ENCODE peak calls at places on chromosomes 13 and 19, in ten cellular contexts. One of them, this sample, is unnamed.

GRCh38 chr13:107842562-107843180 is 372.7 kb downstream of the LIG4 start:
- DNase-seq in choroid plexus epithelial cell: peak
- DNase-seq in astrocyte of the cerebellum: no peak
- DNase-seq in breast epithelium: no peak
- DNase-seq in type B pancreatic cell: no peak
- DNase-seq in CD8-positive, alpha-beta T cell: no peak
- DNase-seq in testis: no peak
- DNase-seq in AG04450: no peak
- DNase-seq in Calu3: no peak
- DNase-seq in cardiac muscle cell: no peak
- DNase-seq in this sample: no peak

GRCh38 chr19:7947939-7948338 is 4.5 kb upstream of the TIMM44 start:
- DNase-seq in choroid plexus epithelial cell: peak
- DNase-seq in astrocyte of the cerebellum: no peak
- DNase-seq in breast epithelium: no peak
- DNase-seq in type B pancreatic cell: no peak
- DNase-seq in CD8-positive, alpha-beta T cell: no peak
- DNase-seq in testis: no peak
- DNase-seq in AG04450: no peak
- DNase-seq in Calu3: no peak
- DNase-seq in cardiac muscle cell: no peak
- DNase-seq in this sample: no peak

GRCh38 chr13:27043013-27043412 is 128.6 kb downstream of the USP12 start:
- DNase-seq in choroid plexus epithelial cell: peak
- DNase-seq in astrocyte of the cerebellum: peak
- DNase-seq in breast epithelium: peak
- DNase-seq in type B pancreatic cell: no peak
- DNase-seq in CD8-positive, alpha-beta T cell: no peak
- DNase-seq in testis: no peak
- DNase-seq in AG04450: peak
- DNase-seq in Calu3: peak
- DNase-seq in cardiac muscle cell: no peak
- DNase-seq in this sample: no peak

GRCh38 chr13:94595006-94595942 is 678 bp downstream of the TGDS start:
- DNase-seq in choroid plexus epithelial cell: peak
- DNase-seq in astrocyte of the cerebellum: no peak
- DNase-seq in breast epithelium: no peak
- DNase-seq in type B pancreatic cell: no peak
- DNase-seq in CD8-positive, alpha-beta T cell: peak
- DNase-seq in testis: peak
- DNase-seq in AG04450: no peak
- DNase-seq in Calu3: no peak
- DNase-seq in cardiac muscle cell: peak
- DNase-seq in this sample: no peak

GRCh38 chr19:3670796-3671679 is 29.2 kb downstream of the PIP5K1C start:
- DNase-seq in choroid plexus epithelial cell: peak
- DNase-seq in astrocyte of the cerebellum: no peak
- DNase-seq in breast epithelium: peak
- DNase-seq in type B pancreatic cell: no peak
- DNase-seq in CD8-positive, alpha-beta T cell: no peak
- DNase-seq in testis: peak
- DNase-seq in AG04450: peak
- DNase-seq in Calu3: no peak
- DNase-seq in cardiac muscle cell: no peak
- DNase-seq in this sample: no peak

GRCh38 chr13:96636310-96636709 is 358.0 kb downstream of the OXGR1 start:
- DNase-seq in choroid plexus epithelial cell: peak
- DNase-seq in astrocyte of the cerebellum: no peak
- DNase-seq in breast epithelium: no peak
- DNase-seq in type B pancreatic cell: no peak
- DNase-seq in CD8-positive, alpha-beta T cell: no peak
- DNase-seq in testis: no peak
- DNase-seq in AG04450: no peak
- DNase-seq in Calu3: no peak
- DNase-seq in cardiac muscle cell: no peak
- DNase-seq in this sample: no peak

GRCh38 chr19:21604351-21604926 is 99.0 kb downstream of the ZNF429 start:
- DNase-seq in choroid plexus epithelial cell: peak
- DNase-seq in astrocyte of the cerebellum: no peak
- DNase-seq in breast epithelium: no peak
- DNase-seq in type B pancreatic cell: no peak
- DNase-seq in CD8-positive, alpha-beta T cell: no peak
- DNase-seq in testis: no peak
- DNase-seq in AG04450: no peak
- DNase-seq in Calu3: no peak
- DNase-seq in cardiac muscle cell: peak
- DNase-seq in this sample: no peak

GRCh38 chr19:38707512-38708114 is 36.7 kb downstream of the CAPN12 start:
- DNase-seq in choroid plexus epithelial cell: peak
- DNase-seq in astrocyte of the cerebellum: no peak
- DNase-seq in breast epithelium: peak
- DNase-seq in type B pancreatic cell: no peak
- DNase-seq in CD8-positive, alpha-beta T cell: no peak
- DNase-seq in testis: peak
- DNase-seq in AG04450: no peak
- DNase-seq in Calu3: peak
- DNase-seq in cardiac muscle cell: no peak
- DNase-seq in this sample: no peak

GRCh38 chr13:109989155-109989554 is 202.8 kb upstream of the IRS2 start:
- DNase-seq in choroid plexus epithelial cell: peak
- DNase-seq in astrocyte of the cerebellum: peak
- DNase-seq in breast epithelium: no peak
- DNase-seq in type B pancreatic cell: no peak
- DNase-seq in CD8-positive, alpha-beta T cell: no peak
- DNase-seq in testis: no peak
- DNase-seq in AG04450: no peak
- DNase-seq in Calu3: no peak
- DNase-seq in cardiac muscle cell: no peak
- DNase-seq in this sample: no peak

GRCh38 chr13:24149306-24150032 is 11.1 kb upstream of the SPATA13 start:
- DNase-seq in choroid plexus epithelial cell: peak
- DNase-seq in astrocyte of the cerebellum: peak
- DNase-seq in breast epithelium: no peak
- DNase-seq in type B pancreatic cell: no peak
- DNase-seq in CD8-positive, alpha-beta T cell: no peak
- DNase-seq in testis: no peak
- DNase-seq in AG04450: no peak
- DNase-seq in Calu3: no peak
- DNase-seq in cardiac muscle cell: no peak
- DNase-seq in this sample: no peak

GRCh38 chr19:18913466-18913865 is 5.7 kb downstream of the COPE start:
- DNase-seq in choroid plexus epithelial cell: no peak
- DNase-seq in astrocyte of the cerebellum: no peak
- DNase-seq in breast epithelium: no peak
- DNase-seq in type B pancreatic cell: no peak
- DNase-seq in CD8-positive, alpha-beta T cell: no peak
- DNase-seq in testis: no peak
- DNase-seq in AG04450: no peak
- DNase-seq in Calu3: no peak
- DNase-seq in cardiac muscle cell: no peak
- DNase-seq in this sample: no peak

GRCh38 chr19:13163609-13164364 is 13.6 kb downstream of the IER2 start:
- DNase-seq in choroid plexus epithelial cell: peak
- DNase-seq in astrocyte of the cerebellum: no peak
- DNase-seq in breast epithelium: peak
- DNase-seq in type B pancreatic cell: peak
- DNase-seq in CD8-positive, alpha-beta T cell: peak
- DNase-seq in testis: peak
- DNase-seq in AG04450: peak
- DNase-seq in Calu3: peak
- DNase-seq in cardiac muscle cell: peak
- DNase-seq in this sample: peak

GRCh38 chr19:2167896-2168618 is 4.3 kb downstream of the DOT1L start:
- DNase-seq in choroid plexus epithelial cell: peak
- DNase-seq in astrocyte of the cerebellum: no peak
- DNase-seq in breast epithelium: no peak
- DNase-seq in type B pancreatic cell: no peak
- DNase-seq in CD8-positive, alpha-beta T cell: no peak
- DNase-seq in testis: peak
- DNase-seq in AG04450: no peak
- DNase-seq in Calu3: no peak
- DNase-seq in cardiac muscle cell: peak
- DNase-seq in this sample: no peak

GRCh38 chr19:2170219-2170618 is 6.5 kb downstream of the DOT1L start:
- DNase-seq in choroid plexus epithelial cell: no peak
- DNase-seq in astrocyte of the cerebellum: no peak
- DNase-seq in breast epithelium: no peak
- DNase-seq in type B pancreatic cell: no peak
- DNase-seq in CD8-positive, alpha-beta T cell: no peak
- DNase-seq in testis: peak
- DNase-seq in AG04450: no peak
- DNase-seq in Calu3: no peak
- DNase-seq in cardiac muscle cell: no peak
- DNase-seq in this sample: no peak

GRCh38 chr19:2170987-2171348 is 7.2 kb downstream of the DOT1L start:
- DNase-seq in choroid plexus epithelial cell: no peak
- DNase-seq in astrocyte of the cerebellum: no peak
- DNase-seq in breast epithelium: no peak
- DNase-seq in type B pancreatic cell: no peak
- DNase-seq in CD8-positive, alpha-beta T cell: no peak
- DNase-seq in testis: no peak
- DNase-seq in AG04450: no peak
- DNase-seq in Calu3: no peak
- DNase-seq in cardiac muscle cell: no peak
- DNase-seq in this sample: no peak

GRCh38 chr19:2166741-2167738 is 3.3 kb downstream of the DOT1L start:
- DNase-seq in choroid plexus epithelial cell: no peak
- DNase-seq in astrocyte of the cerebellum: peak
- DNase-seq in breast epithelium: peak
- DNase-seq in type B pancreatic cell: no peak
- DNase-seq in CD8-positive, alpha-beta T cell: no peak
- DNase-seq in testis: peak
- DNase-seq in AG04450: no peak
- DNase-seq in Calu3: peak
- DNase-seq in cardiac muscle cell: no peak
- DNase-seq in this sample: no peak

DNA sequence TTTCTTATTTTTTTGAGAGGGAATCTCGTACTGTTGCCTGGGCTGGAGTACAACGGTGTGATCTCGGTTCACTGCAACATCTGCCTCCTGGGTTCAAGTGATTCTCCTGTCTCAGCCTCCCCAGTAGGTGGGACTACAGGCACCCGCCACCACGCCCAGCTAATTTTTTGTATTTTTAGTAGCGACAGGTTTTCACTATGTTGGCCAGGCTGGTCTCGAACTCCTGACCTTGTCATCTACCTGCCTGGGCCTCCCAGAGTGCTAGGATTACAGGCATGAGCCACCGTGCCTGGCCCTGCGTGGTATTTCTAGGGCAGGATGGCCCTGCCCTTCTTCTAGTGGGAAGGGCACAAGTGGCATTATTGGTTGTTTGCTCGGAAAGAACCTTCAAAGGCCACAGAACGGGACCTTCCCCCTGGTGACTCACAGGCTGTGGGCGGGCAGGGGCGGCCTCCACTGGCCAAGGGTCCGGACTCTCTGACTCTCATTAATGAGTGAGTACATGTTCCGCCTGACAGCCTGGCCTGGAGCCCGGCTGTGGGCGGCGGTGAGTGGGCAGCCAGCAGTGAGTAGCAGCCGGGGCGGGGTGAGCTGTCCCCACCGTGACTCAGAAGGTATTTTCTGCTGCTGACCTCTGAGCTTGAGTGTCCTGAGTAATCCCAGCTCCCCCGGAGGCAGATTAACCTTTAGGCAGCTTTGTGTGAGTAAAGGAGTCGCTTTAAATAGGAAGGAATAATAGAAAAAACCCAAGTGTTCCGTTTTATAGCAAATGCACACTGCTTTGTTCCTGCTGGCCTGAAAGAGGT is 5.1 kb downstream of the DOT1L start:
- DNase-seq in choroid plexus epithelial cell: peak
- DNase-seq in astrocyte of the cerebellum: peak
- DNase-seq in breast epithelium: peak
- DNase-seq in type B pancreatic cell: peak
- DNase-seq in CD8-positive, alpha-beta T cell: peak
- DNase-seq in testis: peak
- DNase-seq in AG04450: peak
- DNase-seq in Calu3: peak
- DNase-seq in cardiac muscle cell: peak
- DNase-seq in this sample: no peak
- TF ChIP-seq CTCF in choroid plexus epithelial cell: no peak
- TF ChIP-seq CTCF in astrocyte of the cerebellum: no peak
- TF ChIP-seq CTCF in breast epithelium: no peak
- TF ChIP-seq CTCF in type B pancreatic cell: no peak
- TF ChIP-seq CTCF in CD8-positive, alpha-beta T cell: no peak
- TF ChIP-seq CTCF in testis: no peak
- TF ChIP-seq CTCF in AG04450: no peak
- TF ChIP-seq CTCF in Calu3: no peak
- TF ChIP-seq CTCF in cardiac muscle cell: no peak
- TF ChIP-seq CTCF in this sample: no peak

GRCh38 chr19:16899566-16900075 is 10.8 kb downstream of the F2RL3 start:
- DNase-seq in choroid plexus epithelial cell: peak
- DNase-seq in astrocyte of the cerebellum: no peak
- DNase-seq in breast epithelium: no peak
- DNase-seq in type B pancreatic cell: no peak
- DNase-seq in CD8-positive, alpha-beta T cell: no peak
- DNase-seq in testis: peak
- DNase-seq in AG04450: no peak
- DNase-seq in Calu3: peak
- DNase-seq in cardiac muscle cell: peak
- DNase-seq in this sample: no peak
- TF ChIP-seq CTCF in choroid plexus epithelial cell: peak
- TF ChIP-seq CTCF in astrocyte of the cerebellum: peak
- TF ChIP-seq CTCF in breast epithelium: peak
- TF ChIP-seq CTCF in type B pancreatic cell: peak
- TF ChIP-seq CTCF in CD8-positive, alpha-beta T cell: no peak
- TF ChIP-seq CTCF in testis: peak
- TF ChIP-seq CTCF in AG04450: peak
- TF ChIP-seq CTCF in Calu3: peak
- TF ChIP-seq CTCF in cardiac muscle cell: peak
- TF ChIP-seq CTCF in this sample: peak

DNA sequence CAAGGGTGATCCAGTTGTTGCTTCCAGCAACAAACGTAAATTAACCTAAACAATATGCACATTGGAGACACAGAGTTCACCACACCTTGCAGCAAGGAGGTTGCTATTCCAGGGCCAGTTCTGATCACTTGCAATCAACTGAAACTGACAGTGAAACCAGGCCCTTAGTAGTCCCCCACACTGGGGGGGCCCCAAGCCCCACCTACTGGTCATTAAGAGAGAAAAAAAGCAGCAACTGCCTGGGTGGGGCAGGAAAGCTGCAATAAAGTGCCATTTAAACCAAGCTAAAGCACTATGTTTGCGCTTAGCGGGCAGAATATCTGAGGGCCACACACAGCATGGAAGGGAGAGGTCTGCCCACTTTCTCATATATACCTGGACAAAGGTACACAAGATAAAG is 51.5 kb downstream of the ATP7B start:
- DNase-seq in choroid plexus epithelial cell: no peak
- DNase-seq in astrocyte of the cerebellum: no peak
- DNase-seq in breast epithelium: no peak
- DNase-seq in type B pancreatic cell: no peak
- DNase-seq in CD8-positive, alpha-beta T cell: no peak
- DNase-seq in testis: no peak
- DNase-seq in AG04450: no peak
- DNase-seq in Calu3: no peak
- DNase-seq in cardiac muscle cell: no peak
- DNase-seq in this sample: no peak
- TF ChIP-seq CTCF in choroid plexus epithelial cell: no peak
- TF ChIP-seq CTCF in astrocyte of the cerebellum: no peak
- TF ChIP-seq CTCF in breast epithelium: no peak
- TF ChIP-seq CTCF in type B pancreatic cell: no peak
- TF ChIP-seq CTCF in CD8-positive, alpha-beta T cell: no peak
- TF ChIP-seq CTCF in testis: no peak
- TF ChIP-seq CTCF in AG04450: no peak
- TF ChIP-seq CTCF in Calu3: no peak
- TF ChIP-seq CTCF in cardiac muscle cell: no peak
- TF ChIP-seq CTCF in this sample: no peak

GRCh38 chr13:53342623-53343022 is 314.0 kb downstream of the OLFM4 start:
- DNase-seq in choroid plexus epithelial cell: no peak
- DNase-seq in astrocyte of the cerebellum: no peak
- DNase-seq in breast epithelium: no peak
- DNase-seq in type B pancreatic cell: no peak
- DNase-seq in CD8-positive, alpha-beta T cell: no peak
- DNase-seq in testis: no peak
- DNase-seq in AG04450: no peak
- DNase-seq in Calu3: no peak
- DNase-seq in cardiac muscle cell: no peak
- DNase-seq in this sample: no peak
- TF ChIP-seq CTCF in choroid plexus epithelial cell: no peak
- TF ChIP-seq CTCF in astrocyte of the cerebellum: no peak
- TF ChIP-seq CTCF in breast epithelium: no peak
- TF ChIP-seq CTCF in type B pancreatic cell: peak
- TF ChIP-seq CTCF in CD8-positive, alpha-beta T cell: no peak
- TF ChIP-seq CTCF in testis: no peak
- TF ChIP-seq CTCF in AG04450: no peak
- TF ChIP-seq CTCF in Calu3: no peak
- TF ChIP-seq CTCF in cardiac muscle cell: no peak
- TF ChIP-seq CTCF in this sample: no peak